ENCODE peak calls at places on chromosomes 6 and 20, in eight cellular contexts. B is heart right ventricle; W is CD4-positive, CD25-positive, alpha-beta regulatory T cell; U is iPS DF 6.9; R is GM12878; C is bronchial epithelial cell; O is neuronal stem cell; E is CD8-positive, alpha-beta T cell. V is an unnamed sample.
A peak's percentile ranks its signal among the peaks of the same experiment; 100 is the strongest.

GRCh38 chr6:128990349-128990748 is 107.4 kb downstream of the LAMA2 start:
- DNase-seq in B (no peak), W (no peak), U (no peak), R (no peak), C (no peak), O (no peak), E (no peak), V (no peak)

GRCh38 chr6:93394471-93394870 is 24.9 kb downstream of the EPHA7 start:
- DNase-seq in B (no peak), W (no peak), U (no peak), R (no peak), C (no peak), O (no peak), E (no peak), V (no peak)

GRCh38 chr20:57662313-57663240 is 42.4 kb upstream of the ZBP1 start:
- DNase-seq in B (no peak), W (no peak), U (no peak), R (no peak), C (no peak), O (no peak), E (no peak), V (no peak)

GRCh38 chr6:114049367-114049966 is 78.5 kb upstream of the HDAC2 start:
- DNase-seq in B (no peak), W (no peak), U (no peak), R (no peak), C (peak; percentile 3), O (no peak), E (no peak), V (no peak)

GRCh38 chr6:13453771-13454251 is 33.6 kb downstream of the GFOD1 start:
- DNase-seq in B (no peak), W (no peak), U (no peak), R (peak; percentile 65), C (peak; percentile 99), O (no peak), E (peak; percentile 36), V (no peak)

GRCh38 chr6:141657812-141658211 is 474.9 kb upstream of the GJE1 start:
- DNase-seq in B (no peak), W (no peak), U (no peak), R (no peak), C (no peak), O (no peak), E (no peak), V (no peak)

GRCh38 chr6:107692351-107692750 is 131.8 kb downstream of the SCML4 start:
- DNase-seq in B (no peak), W (no peak), U (no peak), R (no peak), C (no peak), O (no peak), E (no peak), V (no peak)

GRCh38 chr6:8888468-8888867 is 453.1 kb upstream of the SLC35B3 start:
- DNase-seq in B (no peak), W (no peak), U (no peak), R (no peak), C (peak; percentile 23), O (no peak), E (no peak), V (no peak)

GRCh38 chr6:10510592-10511367 is 10.4 kb upstream of the GCNT2 start:
- DNase-seq in B (peak; percentile 65), W (peak; percentile 3), U (peak; percentile 54), R (no peak), C (peak; percentile 53), O (peak; percentile 45), E (peak; percentile 37), V (peak; percentile 73)

GRCh38 chr6:21769973-21770372 is 176.4 kb downstream of the SOX4 start:
- DNase-seq in B (no peak), W (no peak), U (no peak), R (no peak), C (peak; percentile 25), O (no peak), E (no peak), V (no peak)

GRCh38 chr6:161161121-161161520 is 112.7 kb downstream of the AGPAT4 start:
- DNase-seq in B (no peak), W (no peak), U (no peak), R (no peak), C (no peak), O (no peak), E (no peak), V (no peak)

GRCh38 chr6:148898360-148899005 is 151.7 kb downstream of the UST start:
- DNase-seq in B (no peak), W (no peak), U (no peak), R (no peak), C (no peak), O (no peak), E (no peak), V (no peak)

GRCh38 chr20:62165762-62166399 is 16.9 kb upstream of the MTG2 start:
- DNase-seq in B (no peak), W (no peak), U (no peak), R (no peak), C (no peak), O (no peak), E (no peak), V (no peak)

GRCh38 chr20:47432251-47433210 is 69.2 kb upstream of the NCOA3 start:
- DNase-seq in B (no peak), W (no peak), U (no peak), R (no peak), C (peak; percentile 87), O (no peak), E (no peak), V (no peak)

DNA sequence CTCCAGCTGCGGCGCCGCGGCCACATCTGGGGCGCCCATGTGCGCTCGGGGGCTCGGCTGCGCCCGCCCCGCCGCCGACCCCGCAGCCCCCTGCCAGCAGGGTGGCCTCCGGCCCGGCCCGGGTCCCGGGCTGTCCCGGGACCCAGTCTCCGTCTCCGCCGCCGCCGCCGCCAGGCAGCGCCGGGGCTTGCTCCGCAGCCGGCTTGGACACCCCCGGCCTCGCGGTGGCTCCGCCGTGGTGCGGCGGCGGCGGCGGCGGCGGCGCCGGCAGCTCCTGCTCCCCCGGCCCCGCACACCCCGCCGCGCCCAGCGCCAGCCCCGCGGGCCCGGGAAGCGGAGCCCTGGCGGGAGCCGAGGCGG is 219 bp downstream of the ISM1 start:
- DNase-seq in B (no peak), W (no peak), U (no peak), R (no peak), C (no peak), O (no peak), E (no peak), V (no peak)
- H3K27me3 ChIP-seq in B (peaks cover 66% of the 10 kb centered on the region), W (peaks cover 14% of the 10 kb centered on the region), U (peaks cover 31% of the 10 kb centered on the region), R (peaks cover 9% of the 10 kb centered on the region), C (peaks cover 11% of the 10 kb centered on the region), O (peaks cover 50% of the 10 kb centered on the region), E (peaks cover 10% of the 10 kb centered on the region), V (peaks cover 51% of the 10 kb centered on the region)

GRCh38 chr6:44271406-44271723 is 1.1 kb downstream of the TMEM151B start:
- DNase-seq in B (no peak), W (no peak), U (no peak), R (no peak), C (no peak), O (no peak), E (no peak), V (no peak)
- H3K27me3 ChIP-seq in B (peaks cover 67% of the 10 kb centered on the region), W (peaks cover 21% of the 10 kb centered on the region), U (no peaks in the 10 kb centered on the region), R (peaks cover 4% of the 10 kb centered on the region), C (peaks cover 21% of the 10 kb centered on the region), O (peaks cover 3% of the 10 kb centered on the region), E (peaks cover 10% of the 10 kb centered on the region), V (peaks cover 7% of the 10 kb centered on the region)

GRCh38 chr6:27545271-27546046 is 72.6 kb upstream of the ZNF184 start:
- DNase-seq in B (no peak), W (no peak), U (no peak), R (peak; percentile 68), C (peak; percentile 84), O (no peak), E (no peak), V (peak; percentile 31)
- H3K27me3 ChIP-seq in B (peaks cover 99% of the 10 kb centered on the region), W (peaks cover 74% of the 10 kb centered on the region), U (no peaks in the 10 kb centered on the region), R (no peaks in the 10 kb centered on the region), C (no peaks in the 10 kb centered on the region), O (no peaks in the 10 kb centered on the region), E (peaks cover 52% of the 10 kb centered on the region), V (no peaks in the 10 kb centered on the region)

GRCh38 chr6:104958178-104958520 is 1.2 kb downstream of the LIN28B start:
- DNase-seq in B (no peak), W (no peak), U (no peak), R (no peak), C (no peak), O (no peak), E (no peak), V (no peak)

GRCh38 chr6:104957301-104958177 is 632 bp downstream of the LIN28B start:
- DNase-seq in B (no peak), W (no peak), U (no peak), R (no peak), C (no peak), O (peak; percentile 83), E (no peak), V (peak; percentile 76)

GRCh38 chr6:104959453-104959858 is 2.5 kb downstream of the LIN28B start:
- DNase-seq in B (no peak), W (no peak), U (no peak), R (no peak), C (no peak), O (no peak), E (no peak), V (no peak)

GRCh38 chr6:104956663-104957294 is at the start of gene LIN28B:
- DNase-seq in B (no peak), W (no peak), U (no peak), R (no peak), C (no peak), O (no peak), E (no peak), V (no peak)

DNA sequence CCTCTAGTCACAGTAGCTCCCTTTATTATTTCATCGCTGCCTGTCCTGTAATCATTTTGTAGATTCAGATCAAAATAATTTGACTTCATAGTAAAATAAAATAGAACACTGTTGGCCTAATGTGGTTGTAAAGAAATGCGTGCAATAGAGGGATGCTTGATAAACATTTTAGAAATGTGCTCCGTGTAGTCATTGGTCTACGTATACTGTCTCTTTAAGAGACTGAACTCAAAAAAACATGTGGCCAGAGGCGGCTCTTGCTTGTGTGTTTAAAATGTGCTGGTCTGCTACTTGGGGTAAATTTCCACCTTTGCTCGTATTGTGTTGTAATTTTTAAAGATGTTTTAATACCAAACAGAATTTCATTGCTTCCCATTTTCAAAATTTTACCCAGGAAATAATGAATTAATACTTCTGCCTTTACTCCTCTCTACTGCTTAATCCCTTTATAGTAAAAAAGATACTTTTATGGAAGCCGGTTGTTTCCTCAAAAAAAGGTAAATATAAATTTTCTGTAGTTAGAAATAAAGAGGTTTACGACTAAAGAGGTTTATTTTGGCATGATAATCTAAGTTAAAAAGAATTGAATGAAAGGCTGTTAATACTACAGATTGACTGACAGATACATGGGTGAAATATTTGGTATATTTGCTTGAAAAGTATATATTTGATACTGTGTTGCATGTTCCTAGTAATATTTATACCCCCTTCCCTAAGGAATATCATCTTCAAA is 2.0 kb downstream of the LIN28B start:
- DNase-seq in B (no peak), W (no peak), U (no peak), R (no peak), C (no peak), O (no peak), E (no peak), V (peak; percentile 70)
- H3K27me3 ChIP-seq in B (peaks cover 87% of the 10 kb centered on the region), W (peaks cover 55% of the 10 kb centered on the region), U (no peaks in the 10 kb centered on the region), R (peaks cover 1% of the 10 kb centered on the region), C (peaks cover 29% of the 10 kb centered on the region), O (no peaks in the 10 kb centered on the region), E (peaks cover 43% of the 10 kb centered on the region), V (no peaks in the 10 kb centered on the region)

GRCh38 chr6:5673016-5673415 is 333.7 kb downstream of the NRN1 start:
- DNase-seq in B (no peak), W (no peak), U (no peak), R (no peak), C (no peak), O (no peak), E (no peak), V (no peak)
- H3K27me3 ChIP-seq in B (no peaks in the 10 kb centered on the region), W (no peaks in the 10 kb centered on the region), U (no peaks in the 10 kb centered on the region), R (no peaks in the 10 kb centered on the region), C (no peaks in the 10 kb centered on the region), O (no peaks in the 10 kb centered on the region), E (no peaks in the 10 kb centered on the region), V (no peaks in the 10 kb centered on the region)

V was measured in HAP-1.